ENCODE peak calls at places on chromosomes 12 and 14, in six cellular contexts. One of them, this sample, is unnamed.

GRCh38 chr12:106764738-106765137 is 9.7 kb upstream of the RIC8B start:
- DNase-seq in lower leg skin: no peak
- DNase-seq in activated naive CD4-positive, alpha-beta T cell: no peak
- DNase-seq in dermis blood vessel endothelial cell: no peak
- DNase-seq in osteoblast: no peak
- DNase-seq in memory B cell: no peak
- DNase-seq in this sample: no peak

GRCh38 chr14:34328178-34328577 is 133.9 kb downstream of the SPTSSA start:
- DNase-seq in dermis blood vessel endothelial cell: no peak
- DNase-seq in activated naive CD4-positive, alpha-beta T cell: no peak
- DNase-seq in osteoblast: no peak
- DNase-seq in lower leg skin: no peak
- DNase-seq in memory B cell: no peak
- DNase-seq in this sample: no peak

GRCh38 chr14:73777420-73777819 is 63.2 kb upstream of the PNMA1 start:
- DNase-seq in osteoblast: no peak
- DNase-seq in lower leg skin: no peak
- DNase-seq in memory B cell: peak
- DNase-seq in dermis blood vessel endothelial cell: no peak
- DNase-seq in activated naive CD4-positive, alpha-beta T cell: no peak
- DNase-seq in this sample: no peak

GRCh38 chr12:43937947-43938346 is 102.1 kb downstream of the TMEM117 start:
- DNase-seq in lower leg skin: no peak
- DNase-seq in dermis blood vessel endothelial cell: peak
- DNase-seq in osteoblast: no peak
- DNase-seq in activated naive CD4-positive, alpha-beta T cell: no peak
- DNase-seq in memory B cell: no peak
- DNase-seq in this sample: no peak

GRCh38 chr14:52312872-52313492 is 1.1 kb upstream of the PTGER2 start:
- DNase-seq in memory B cell: no peak
- DNase-seq in activated naive CD4-positive, alpha-beta T cell: no peak
- DNase-seq in lower leg skin: no peak
- DNase-seq in dermis blood vessel endothelial cell: no peak
- DNase-seq in osteoblast: peak
- DNase-seq in this sample: no peak

GRCh38 chr12:51812871-51813270 is 35.6 kb downstream of the FIGNL2 start:
- DNase-seq in lower leg skin: no peak
- DNase-seq in dermis blood vessel endothelial cell: no peak
- DNase-seq in memory B cell: no peak
- DNase-seq in osteoblast: peak
- DNase-seq in activated naive CD4-positive, alpha-beta T cell: no peak
- DNase-seq in this sample: no peak

GRCh38 chr14:89933002-89933401 is 21.5 kb downstream of the EFCAB11 start:
- DNase-seq in dermis blood vessel endothelial cell: no peak
- DNase-seq in memory B cell: no peak
- DNase-seq in osteoblast: no peak
- DNase-seq in lower leg skin: no peak
- DNase-seq in activated naive CD4-positive, alpha-beta T cell: no peak
- DNase-seq in this sample: no peak

GRCh38 chr12:110760204-110760609 is 17.5 kb upstream of the PPP1CC start:
- DNase-seq in dermis blood vessel endothelial cell: no peak
- DNase-seq in activated naive CD4-positive, alpha-beta T cell: no peak
- DNase-seq in lower leg skin: no peak
- DNase-seq in osteoblast: no peak
- DNase-seq in memory B cell: no peak
- DNase-seq in this sample: no peak

GRCh38 chr14:100714205-100714781 is 12.4 kb upstream of the DLK1 start:
- DNase-seq in lower leg skin: no peak
- DNase-seq in memory B cell: no peak
- DNase-seq in dermis blood vessel endothelial cell: no peak
- DNase-seq in activated naive CD4-positive, alpha-beta T cell: no peak
- DNase-seq in osteoblast: no peak
- DNase-seq in this sample: no peak

GRCh38 chr12:110501378-110501721 is 561 bp downstream of the VPS29 start:
- DNase-seq in memory B cell: no peak
- DNase-seq in lower leg skin: peak
- DNase-seq in dermis blood vessel endothelial cell: peak
- DNase-seq in osteoblast: no peak
- DNase-seq in activated naive CD4-positive, alpha-beta T cell: no peak
- DNase-seq in this sample: peak

GRCh38 chr12:26153421-26154154 is 28.8 kb upstream of the BHLHE41 start:
- DNase-seq in osteoblast: peak
- DNase-seq in activated naive CD4-positive, alpha-beta T cell: no peak
- DNase-seq in dermis blood vessel endothelial cell: peak
- DNase-seq in memory B cell: no peak
- DNase-seq in lower leg skin: no peak
- DNase-seq in this sample: peak

GRCh38 chr12:188910-189621 is 24.9 kb downstream of the SLC6A12 start:
- DNase-seq in dermis blood vessel endothelial cell: peak
- DNase-seq in memory B cell: no peak
- DNase-seq in lower leg skin: no peak
- DNase-seq in activated naive CD4-positive, alpha-beta T cell: no peak
- DNase-seq in osteoblast: peak
- DNase-seq in this sample: no peak

GRCh38 chr12:54134850-54135249 is 53.9 kb downstream of the SMUG1 start:
- DNase-seq in memory B cell: no peak
- DNase-seq in activated naive CD4-positive, alpha-beta T cell: no peak
- DNase-seq in lower leg skin: no peak
- DNase-seq in dermis blood vessel endothelial cell: no peak
- DNase-seq in osteoblast: no peak
- DNase-seq in this sample: no peak

GRCh38 chr14:86501611-86502010 is 971.7 kb downstream of the FLRT2 start:
- DNase-seq in dermis blood vessel endothelial cell: no peak
- DNase-seq in activated naive CD4-positive, alpha-beta T cell: no peak
- DNase-seq in lower leg skin: no peak
- DNase-seq in memory B cell: no peak
- DNase-seq in osteoblast: no peak
- DNase-seq in this sample: no peak

GRCh38 chr14:103716091-103716801 is 636 bp downstream of the ZFYVE21 start:
- DNase-seq in lower leg skin: no peak
- DNase-seq in memory B cell: peak
- DNase-seq in osteoblast: peak
- DNase-seq in activated naive CD4-positive, alpha-beta T cell: no peak
- DNase-seq in dermis blood vessel endothelial cell: peak
- DNase-seq in this sample: peak

GRCh38 chr14:42222924-42223471 is 616.3 kb downstream of the LRFN5 start:
- DNase-seq in dermis blood vessel endothelial cell: no peak
- DNase-seq in activated naive CD4-positive, alpha-beta T cell: no peak
- DNase-seq in memory B cell: no peak
- DNase-seq in lower leg skin: no peak
- DNase-seq in osteoblast: peak
- DNase-seq in this sample: peak

GRCh38 chr12:67042697-67043131 is 226.4 kb upstream of the CAND1 start:
- DNase-seq in memory B cell: no peak
- DNase-seq in dermis blood vessel endothelial cell: no peak
- DNase-seq in osteoblast: no peak
- DNase-seq in activated naive CD4-positive, alpha-beta T cell: no peak
- DNase-seq in lower leg skin: no peak
- DNase-seq in this sample: peak

GRCh38 chr14:105908481-105908911 is 382.1 kb downstream of the TMEM121 start:
- DNase-seq in dermis blood vessel endothelial cell: no peak
- DNase-seq in lower leg skin: no peak
- DNase-seq in osteoblast: peak
- DNase-seq in activated naive CD4-positive, alpha-beta T cell: no peak
- DNase-seq in memory B cell: no peak
- DNase-seq in this sample: no peak

GRCh38 chr12:22624573-22624907 is 431 bp upstream of the ETNK1 start:
- DNase-seq in activated naive CD4-positive, alpha-beta T cell: no peak
- DNase-seq in lower leg skin: no peak
- DNase-seq in dermis blood vessel endothelial cell: no peak
- DNase-seq in memory B cell: no peak
- DNase-seq in osteoblast: peak
- DNase-seq in this sample: no peak

GRCh38 chr12:43338848-43339526 is 213.0 kb downstream of the ADAMTS20 start:
- DNase-seq in lower leg skin: no peak
- DNase-seq in osteoblast: peak
- DNase-seq in dermis blood vessel endothelial cell: peak
- DNase-seq in memory B cell: no peak
- DNase-seq in activated naive CD4-positive, alpha-beta T cell: no peak
- DNase-seq in this sample: peak

GRCh38 chr14:71852201-71852600 is 80.0 kb upstream of the RGS6 start:
- DNase-seq in lower leg skin: no peak
- DNase-seq in activated naive CD4-positive, alpha-beta T cell: no peak
- DNase-seq in memory B cell: no peak
- DNase-seq in osteoblast: no peak
- DNase-seq in dermis blood vessel endothelial cell: no peak
- DNase-seq in this sample: no peak

GRCh38 chr14:102221026-102221425 is 81.3 kb downstream of the WDR20 start:
- DNase-seq in osteoblast: peak
- DNase-seq in memory B cell: no peak
- DNase-seq in activated naive CD4-positive, alpha-beta T cell: no peak
- DNase-seq in lower leg skin: no peak
- DNase-seq in dermis blood vessel endothelial cell: peak
- DNase-seq in this sample: peak

GRCh38 chr14:104345316-104346111 is 207.1 kb downstream of the KIF26A start:
- DNase-seq in memory B cell: no peak
- DNase-seq in dermis blood vessel endothelial cell: no peak
- DNase-seq in lower leg skin: peak
- DNase-seq in osteoblast: peak
- DNase-seq in activated naive CD4-positive, alpha-beta T cell: no peak
- DNase-seq in this sample: no peak

GRCh38 chr14:93775744-93776143 is 12.5 kb downstream of the PRIMA1 start:
- DNase-seq in dermis blood vessel endothelial cell: no peak
- DNase-seq in osteoblast: no peak
- DNase-seq in lower leg skin: no peak
- DNase-seq in activated naive CD4-positive, alpha-beta T cell: no peak
- DNase-seq in memory B cell: no peak
- DNase-seq in this sample: no peak

GRCh38 chr12:31274520-31275300 is 51.2 kb downstream of the SINHCAF start:
- DNase-seq in dermis blood vessel endothelial cell: peak
- DNase-seq in osteoblast: no peak
- DNase-seq in memory B cell: no peak
- DNase-seq in activated naive CD4-positive, alpha-beta T cell: no peak
- DNase-seq in lower leg skin: no peak
- DNase-seq in this sample: no peak

GRCh38 chr12:7075931-7076330 is 15.4 kb downstream of the C1S start:
- DNase-seq in osteoblast: peak
- DNase-seq in memory B cell: no peak
- DNase-seq in lower leg skin: peak
- DNase-seq in activated naive CD4-positive, alpha-beta T cell: no peak
- DNase-seq in dermis blood vessel endothelial cell: no peak
- DNase-seq in this sample: no peak

GRCh38 chr14:95519699-95520098 is 3.2 kb upstream of the SYNE3 start:
- DNase-seq in lower leg skin: peak
- DNase-seq in osteoblast: peak
- DNase-seq in memory B cell: no peak
- DNase-seq in dermis blood vessel endothelial cell: peak
- DNase-seq in activated naive CD4-positive, alpha-beta T cell: no peak
- DNase-seq in this sample: no peak

This sample was measured in RKO.